ENCODE peak calls at places on chromosomes 7 and 10, in five cellular contexts. One of them, this sample, is unnamed. For H3K4me1, the result is how much of the 10 kb centered on the place peaks cover.

GRCh38 chr7:137667633-137668387 is 179.0 kb downstream of the DGKI start:
- DNase-seq in CD8-positive, alpha-beta memory T cell: no peak
- DNase-seq in astrocyte: peak
- DNase-seq in mucosa of descending colon: no peak
- DNase-seq in spleen: no peak
- DNase-seq in this sample: no peak

GRCh38 chr7:73705551-73705920 is 13.9 kb downstream of the STX1A start:
- DNase-seq in CD8-positive, alpha-beta memory T cell: no peak
- DNase-seq in astrocyte: no peak
- DNase-seq in mucosa of descending colon: no peak
- DNase-seq in spleen: no peak
- DNase-seq in this sample: no peak

GRCh38 chr7:304574-305409 is 14.8 kb downstream of the FOXL3 start:
- DNase-seq in CD8-positive, alpha-beta memory T cell: no peak
- DNase-seq in astrocyte: no peak
- DNase-seq in mucosa of descending colon: no peak
- DNase-seq in spleen: peak
- DNase-seq in this sample: no peak

GRCh38 chr10:63375859-63376258 is 89.9 kb downstream of the JMJD1C start:
- DNase-seq in CD8-positive, alpha-beta memory T cell: no peak
- DNase-seq in astrocyte: no peak
- DNase-seq in mucosa of descending colon: no peak
- DNase-seq in spleen: no peak
- DNase-seq in this sample: no peak

GRCh38 chr10:36779238-36779846 is 346.1 kb upstream of the ANKRD30A start:
- DNase-seq in CD8-positive, alpha-beta memory T cell: no peak
- DNase-seq in astrocyte: peak
- DNase-seq in mucosa of descending colon: no peak
- DNase-seq in spleen: no peak
- DNase-seq in this sample: no peak

GRCh38 chr10:3014968-3015367 is 52.4 kb upstream of the PFKP start:
- DNase-seq in CD8-positive, alpha-beta memory T cell: no peak
- DNase-seq in astrocyte: no peak
- DNase-seq in mucosa of descending colon: no peak
- DNase-seq in spleen: no peak
- DNase-seq in this sample: no peak

GRCh38 chr7:126819197-126819484 is 433.6 kb downstream of the GRM8 start:
- DNase-seq in CD8-positive, alpha-beta memory T cell: no peak
- DNase-seq in astrocyte: no peak
- DNase-seq in mucosa of descending colon: no peak
- DNase-seq in spleen: no peak
- DNase-seq in this sample: no peak

GRCh38 chr7:155533827-155534690 is 12.3 kb downstream of the CNPY1 start:
- DNase-seq in CD8-positive, alpha-beta memory T cell: no peak
- DNase-seq in astrocyte: no peak
- DNase-seq in mucosa of descending colon: no peak
- DNase-seq in spleen: peak
- DNase-seq in this sample: no peak

GRCh38 chr7:152931583-152931982 is 172.0 kb downstream of the ACTR3B start:
- DNase-seq in CD8-positive, alpha-beta memory T cell: no peak
- DNase-seq in astrocyte: no peak
- DNase-seq in mucosa of descending colon: no peak
- DNase-seq in spleen: no peak
- DNase-seq in this sample: no peak

GRCh38 chr10:8403711-8404371 is 349.4 kb downstream of the GATA3 start:
- DNase-seq in CD8-positive, alpha-beta memory T cell: no peak
- DNase-seq in astrocyte: no peak
- DNase-seq in mucosa of descending colon: no peak
- DNase-seq in spleen: no peak
- DNase-seq in this sample: no peak

GRCh38 chr7:96636979-96637378 is 72.7 kb downstream of the SEM1 start:
- DNase-seq in CD8-positive, alpha-beta memory T cell: no peak
- DNase-seq in astrocyte: no peak
- DNase-seq in mucosa of descending colon: no peak
- DNase-seq in spleen: no peak
- DNase-seq in this sample: no peak

GRCh38 chr10:17228081-17229015 is at the start of gene VIM:
- DNase-seq in CD8-positive, alpha-beta memory T cell: peak
- DNase-seq in astrocyte: peak
- DNase-seq in mucosa of descending colon: peak
- DNase-seq in spleen: peak
- DNase-seq in this sample: peak

GRCh38 chr7:84251183-84251845 is 56.7 kb upstream of the SEMA3A start:
- DNase-seq in CD8-positive, alpha-beta memory T cell: no peak
- DNase-seq in astrocyte: peak
- DNase-seq in mucosa of descending colon: no peak
- DNase-seq in spleen: no peak
- DNase-seq in this sample: no peak

GRCh38 chr10:50286517-50286916 is 35.2 kb upstream of the ASAH2 start:
- DNase-seq in CD8-positive, alpha-beta memory T cell: no peak
- DNase-seq in astrocyte: peak
- DNase-seq in mucosa of descending colon: no peak
- DNase-seq in spleen: no peak
- DNase-seq in this sample: no peak

GRCh38 chr7:81618400-81619014 is 151.3 kb downstream of the HGF start:
- DNase-seq in CD8-positive, alpha-beta memory T cell: no peak
- DNase-seq in astrocyte: peak
- DNase-seq in mucosa of descending colon: no peak
- DNase-seq in spleen: no peak
- DNase-seq in this sample: no peak

GRCh38 chr7:155281411-155281969 is 16.2 kb upstream of the INSIG1 start:
- DNase-seq in CD8-positive, alpha-beta memory T cell: no peak
- DNase-seq in astrocyte: no peak
- DNase-seq in mucosa of descending colon: no peak
- DNase-seq in spleen: no peak
- DNase-seq in this sample: no peak

GRCh38 chr10:132141526-132142395 is 45.0 kb upstream of the DPYSL4 start:
- DNase-seq in CD8-positive, alpha-beta memory T cell: no peak
- DNase-seq in astrocyte: no peak
- DNase-seq in mucosa of descending colon: peak
- DNase-seq in spleen: peak
- DNase-seq in this sample: no peak

GRCh38 chr7:151809156-151809863 is 67.6 kb downstream of the PRKAG2 start:
- DNase-seq in CD8-positive, alpha-beta memory T cell: no peak
- DNase-seq in astrocyte: no peak
- DNase-seq in mucosa of descending colon: no peak
- DNase-seq in spleen: peak
- DNase-seq in this sample: no peak

GRCh38 chr7:151807876-151808275 is 69.0 kb downstream of the PRKAG2 start:
- DNase-seq in CD8-positive, alpha-beta memory T cell: no peak
- DNase-seq in astrocyte: no peak
- DNase-seq in mucosa of descending colon: no peak
- DNase-seq in spleen: peak
- DNase-seq in this sample: no peak

GRCh38 chr7:151808296-151809155 is 68.4 kb downstream of the PRKAG2 start:
- DNase-seq in CD8-positive, alpha-beta memory T cell: no peak
- DNase-seq in astrocyte: no peak
- DNase-seq in mucosa of descending colon: no peak
- DNase-seq in spleen: peak
- DNase-seq in this sample: no peak

GRCh38 chr7:151806204-151806603 is 70.7 kb downstream of the PRKAG2 start:
- DNase-seq in CD8-positive, alpha-beta memory T cell: no peak
- DNase-seq in astrocyte: peak
- DNase-seq in mucosa of descending colon: no peak
- DNase-seq in spleen: no peak
- DNase-seq in this sample: no peak

DNA sequence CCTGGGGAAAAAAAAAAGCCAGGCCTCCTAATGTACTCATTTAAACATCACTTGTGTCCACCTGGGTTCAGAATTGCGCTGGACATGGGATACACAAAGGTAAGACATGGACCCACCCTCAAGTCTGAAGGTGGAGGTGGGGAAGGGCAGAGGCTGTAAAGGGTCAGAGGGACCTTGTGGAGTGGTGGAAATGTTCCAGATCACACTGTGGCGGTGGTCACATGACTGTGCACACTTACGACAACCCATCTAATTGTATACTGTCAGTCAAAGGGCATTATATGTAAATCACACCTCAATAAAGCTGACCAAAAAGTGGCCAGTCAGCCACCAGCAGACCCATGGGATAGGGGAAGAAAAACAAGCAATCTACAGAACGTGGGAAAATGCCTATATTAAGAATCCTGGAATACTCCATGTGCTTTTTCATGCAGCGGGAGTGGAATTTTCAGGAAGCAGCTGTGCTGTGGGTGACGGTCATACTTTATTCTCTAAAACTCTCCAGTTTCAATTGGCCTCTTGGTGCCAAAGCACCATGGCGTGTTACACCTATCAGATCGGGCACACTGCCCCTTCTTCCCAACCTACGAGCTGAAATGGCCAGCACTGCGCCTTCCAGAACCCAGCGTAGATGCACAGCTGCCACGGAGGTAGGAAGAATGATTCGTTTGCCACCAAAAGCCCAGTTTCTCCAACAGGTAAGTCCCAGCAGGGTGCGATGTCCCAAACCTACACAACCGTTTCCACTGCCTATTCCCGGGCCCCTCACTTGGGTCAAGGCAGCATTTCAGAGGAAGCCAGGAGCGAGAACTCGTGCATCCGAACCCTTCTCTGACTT is 69.8 kb downstream of the PRKAG2 start:
- DNase-seq in CD8-positive, alpha-beta memory T cell: no peak
- DNase-seq in astrocyte: no peak
- DNase-seq in mucosa of descending colon: no peak
- DNase-seq in spleen: peak
- DNase-seq in this sample: no peak
- H3K4me1 ChIP-seq in CD8-positive, alpha-beta memory T cell: under half
- H3K4me1 ChIP-seq in astrocyte: under half
- H3K4me1 ChIP-seq in mucosa of descending colon: under half
- H3K4me1 ChIP-seq in spleen: under half
- H3K4me1 ChIP-seq in this sample: under half

GRCh38 chr10:72315611-72316385 is 38.9 kb downstream of the DNAJB12 start:
- DNase-seq in CD8-positive, alpha-beta memory T cell: no peak
- DNase-seq in astrocyte: peak
- DNase-seq in mucosa of descending colon: no peak
- DNase-seq in spleen: peak
- DNase-seq in this sample: peak

GRCh38 chr10:72315054-72315453 is 39.7 kb downstream of the DNAJB12 start:
- DNase-seq in CD8-positive, alpha-beta memory T cell: no peak
- DNase-seq in astrocyte: no peak
- DNase-seq in mucosa of descending colon: no peak
- DNase-seq in spleen: peak
- DNase-seq in this sample: no peak

GRCh38 chr10:72316386-72316700 is 38.4 kb downstream of the DNAJB12 start:
- DNase-seq in CD8-positive, alpha-beta memory T cell: no peak
- DNase-seq in astrocyte: no peak
- DNase-seq in mucosa of descending colon: no peak
- DNase-seq in spleen: no peak
- DNase-seq in this sample: no peak

GRCh38 chr10:72318383-72319262 is 36.1 kb downstream of the DNAJB12 start:
- DNase-seq in CD8-positive, alpha-beta memory T cell: no peak
- DNase-seq in astrocyte: no peak
- DNase-seq in mucosa of descending colon: no peak
- DNase-seq in spleen: peak
- DNase-seq in this sample: no peak

GRCh38 chr10:72316748-72317435 is 37.8 kb downstream of the DNAJB12 start:
- DNase-seq in CD8-positive, alpha-beta memory T cell: no peak
- DNase-seq in astrocyte: no peak
- DNase-seq in mucosa of descending colon: peak
- DNase-seq in spleen: peak
- DNase-seq in this sample: peak
- H3K4me1 ChIP-seq in CD8-positive, alpha-beta memory T cell: half or more
- H3K4me1 ChIP-seq in astrocyte: under half
- H3K4me1 ChIP-seq in mucosa of descending colon: under half
- H3K4me1 ChIP-seq in spleen: half or more
- H3K4me1 ChIP-seq in this sample: under half

DNA sequence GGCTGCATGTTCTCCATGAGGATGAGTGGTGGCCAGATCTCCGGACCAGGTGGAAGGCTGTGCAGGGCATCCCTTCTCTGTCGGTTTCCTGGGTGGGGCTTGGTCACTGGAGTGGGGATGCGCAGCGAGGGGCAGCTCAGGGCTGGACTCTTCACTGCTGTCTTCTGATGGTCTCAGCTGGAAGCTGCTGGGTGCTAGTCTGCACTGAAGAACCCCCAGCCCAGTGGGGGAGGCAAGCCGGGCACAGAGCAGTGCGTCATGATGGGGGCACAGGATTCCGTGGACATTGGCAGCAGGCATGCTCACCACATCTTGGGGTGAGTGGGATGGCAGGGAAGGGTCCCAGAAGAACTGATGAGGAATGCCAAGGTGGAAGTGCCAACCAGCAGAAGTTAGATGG is 39.8 kb downstream of the EEPD1 start:
- DNase-seq in CD8-positive, alpha-beta memory T cell: no peak
- DNase-seq in astrocyte: no peak
- DNase-seq in mucosa of descending colon: no peak
- DNase-seq in spleen: no peak
- DNase-seq in this sample: peak
- H3K4me1 ChIP-seq in CD8-positive, alpha-beta memory T cell: under half
- H3K4me1 ChIP-seq in astrocyte: under half
- H3K4me1 ChIP-seq in mucosa of descending colon: under half
- H3K4me1 ChIP-seq in spleen: under half
- H3K4me1 ChIP-seq in this sample: under half

GRCh38 chr7:2759736-2760097 is 71.7 kb downstream of the AMZ1 start:
- DNase-seq in CD8-positive, alpha-beta memory T cell: no peak
- DNase-seq in astrocyte: no peak
- DNase-seq in mucosa of descending colon: no peak
- DNase-seq in spleen: no peak
- DNase-seq in this sample: no peak

GRCh38 chr7:2757361-2757903 is 69.4 kb downstream of the AMZ1 start:
- DNase-seq in CD8-positive, alpha-beta memory T cell: no peak
- DNase-seq in astrocyte: no peak
- DNase-seq in mucosa of descending colon: no peak
- DNase-seq in spleen: no peak
- DNase-seq in this sample: peak

GRCh38 chr7:2760098-2760889 is 72.3 kb downstream of the AMZ1 start:
- DNase-seq in CD8-positive, alpha-beta memory T cell: no peak
- DNase-seq in astrocyte: no peak
- DNase-seq in mucosa of descending colon: peak
- DNase-seq in spleen: peak
- DNase-seq in this sample: peak

GRCh38 chr7:2758673-2759603 is 70.9 kb downstream of the AMZ1 start:
- DNase-seq in CD8-positive, alpha-beta memory T cell: no peak
- DNase-seq in astrocyte: no peak
- DNase-seq in mucosa of descending colon: no peak
- DNase-seq in spleen: no peak
- DNase-seq in this sample: no peak

DNA sequence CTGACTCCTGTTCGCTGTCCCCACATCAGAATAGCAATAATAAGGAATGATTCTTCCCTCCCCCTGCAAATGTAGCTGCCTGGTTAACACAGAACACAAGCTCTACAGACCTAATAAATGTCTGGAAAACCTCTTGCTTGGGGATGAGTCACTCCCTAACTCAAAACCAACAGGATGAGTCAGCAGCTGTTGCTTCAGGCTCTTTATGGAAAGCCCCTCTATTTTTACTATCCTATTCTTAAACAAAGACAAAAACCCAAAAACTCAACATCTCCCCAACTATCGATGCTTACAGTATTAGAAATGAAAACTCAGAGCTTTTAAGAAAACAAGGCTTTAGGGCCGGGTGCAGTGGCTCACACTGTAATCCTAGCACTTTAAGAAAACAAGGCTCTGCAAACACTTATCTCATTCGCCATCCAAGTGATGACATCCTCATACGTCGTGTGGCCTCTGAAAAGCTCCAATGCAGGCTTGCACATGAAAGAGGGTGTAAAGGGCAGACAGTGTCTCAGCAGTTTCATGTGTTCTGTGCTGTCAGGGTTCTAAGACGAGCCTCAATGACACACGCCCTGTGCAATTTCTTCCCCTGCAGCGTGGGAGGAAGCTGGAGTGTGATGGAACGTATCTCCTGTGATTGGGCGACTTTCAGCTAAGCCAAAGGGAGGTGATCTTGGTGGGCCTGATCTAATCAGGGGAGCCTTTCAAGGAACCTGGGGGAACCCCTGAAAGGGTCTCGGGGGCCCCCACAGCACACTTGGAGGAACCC is 70.1 kb downstream of the AMZ1 start:
- DNase-seq in CD8-positive, alpha-beta memory T cell: no peak
- DNase-seq in astrocyte: peak
- DNase-seq in mucosa of descending colon: no peak
- DNase-seq in spleen: no peak
- DNase-seq in this sample: no peak
- H3K4me1 ChIP-seq in CD8-positive, alpha-beta memory T cell: under half
- H3K4me1 ChIP-seq in astrocyte: under half
- H3K4me1 ChIP-seq in mucosa of descending colon: under half
- H3K4me1 ChIP-seq in spleen: half or more
- H3K4me1 ChIP-seq in this sample: under half

This sample was measured in right cardiac atrium.